ENCODE peak calls at places on chromosome 14, in nine cellular contexts. One of them, this sample, is unnamed.

GRCh38 chr14:21997300-21997699 is 323.7 kb upstream of the OR4E1 start:
- DNase-seq in uterus: no peak
- DNase-seq in HFF-Myc: no peak
- DNase-seq in right atrium auricular region: no peak
- DNase-seq in H1: no peak
- DNase-seq in brain microvascular endothelial cell: peak
- DNase-seq in IMR-90: peak
- DNase-seq in right cardiac atrium: no peak
- DNase-seq in stomach: no peak
- DNase-seq in this sample: peak

GRCh38 chr14:104049576-104050240 is 35.8 kb upstream of the ASPG start:
- DNase-seq in uterus: no peak
- DNase-seq in HFF-Myc: no peak
- DNase-seq in right atrium auricular region: no peak
- DNase-seq in H1: no peak
- DNase-seq in brain microvascular endothelial cell: no peak
- DNase-seq in IMR-90: no peak
- DNase-seq in right cardiac atrium: no peak
- DNase-seq in stomach: no peak
- DNase-seq in this sample: no peak

GRCh38 chr14:88992011-88992410 is 167.6 kb downstream of the TTC8 start:
- DNase-seq in uterus: no peak
- DNase-seq in HFF-Myc: no peak
- DNase-seq in right atrium auricular region: no peak
- DNase-seq in H1: no peak
- DNase-seq in brain microvascular endothelial cell: no peak
- DNase-seq in IMR-90: no peak
- DNase-seq in right cardiac atrium: no peak
- DNase-seq in stomach: no peak
- DNase-seq in this sample: no peak

GRCh38 chr14:83923836-83924235 is 1606.1 kb upstream of the FLRT2 start:
- DNase-seq in uterus: no peak
- DNase-seq in HFF-Myc: no peak
- DNase-seq in right atrium auricular region: no peak
- DNase-seq in H1: no peak
- DNase-seq in brain microvascular endothelial cell: no peak
- DNase-seq in IMR-90: no peak
- DNase-seq in right cardiac atrium: no peak
- DNase-seq in stomach: no peak
- DNase-seq in this sample: no peak

GRCh38 chr14:99035268-99035667 is 236.7 kb downstream of the BCL11B start:
- DNase-seq in uterus: peak
- DNase-seq in HFF-Myc: peak
- DNase-seq in right atrium auricular region: peak
- DNase-seq in H1: no peak
- DNase-seq in brain microvascular endothelial cell: no peak
- DNase-seq in IMR-90: no peak
- DNase-seq in right cardiac atrium: peak
- DNase-seq in stomach: no peak
- DNase-seq in this sample: no peak

GRCh38 chr14:71524321-71524982 is 407.8 kb upstream of the RGS6 start:
- DNase-seq in uterus: no peak
- DNase-seq in HFF-Myc: no peak
- DNase-seq in right atrium auricular region: no peak
- DNase-seq in H1: no peak
- DNase-seq in brain microvascular endothelial cell: no peak
- DNase-seq in IMR-90: no peak
- DNase-seq in right cardiac atrium: no peak
- DNase-seq in stomach: no peak
- DNase-seq in this sample: no peak

GRCh38 chr14:90487031-90487430 is 90.2 kb downstream of the CALM1 start:
- DNase-seq in uterus: no peak
- DNase-seq in HFF-Myc: no peak
- DNase-seq in right atrium auricular region: peak
- DNase-seq in H1: peak
- DNase-seq in brain microvascular endothelial cell: no peak
- DNase-seq in IMR-90: no peak
- DNase-seq in right cardiac atrium: peak
- DNase-seq in stomach: no peak
- DNase-seq in this sample: no peak

GRCh38 chr14:22768947-22769346 is 2.5 kb downstream of the OXA1L start:
- DNase-seq in uterus: no peak
- DNase-seq in HFF-Myc: no peak
- DNase-seq in right atrium auricular region: no peak
- DNase-seq in H1: no peak
- DNase-seq in brain microvascular endothelial cell: no peak
- DNase-seq in IMR-90: no peak
- DNase-seq in right cardiac atrium: no peak
- DNase-seq in stomach: no peak
- DNase-seq in this sample: no peak

GRCh38 chr14:70716483-70716882 is 74.8 kb downstream of the TTC9 start:
- DNase-seq in uterus: no peak
- DNase-seq in HFF-Myc: no peak
- DNase-seq in right atrium auricular region: no peak
- DNase-seq in H1: no peak
- DNase-seq in brain microvascular endothelial cell: no peak
- DNase-seq in IMR-90: no peak
- DNase-seq in right cardiac atrium: no peak
- DNase-seq in stomach: no peak
- DNase-seq in this sample: no peak

GRCh38 chr14:24416932-24417619 is 12.4 kb downstream of the CBLN3 start:
- DNase-seq in uterus: no peak
- DNase-seq in HFF-Myc: no peak
- DNase-seq in right atrium auricular region: no peak
- DNase-seq in H1: no peak
- DNase-seq in brain microvascular endothelial cell: no peak
- DNase-seq in IMR-90: no peak
- DNase-seq in right cardiac atrium: peak
- DNase-seq in stomach: no peak
- DNase-seq in this sample: no peak

GRCh38 chr14:106831322-106831720 is 1304.9 kb downstream of the TMEM121 start:
- DNase-seq in uterus: no peak
- DNase-seq in HFF-Myc: no peak
- DNase-seq in right atrium auricular region: no peak
- DNase-seq in H1: peak
- DNase-seq in brain microvascular endothelial cell: no peak
- DNase-seq in IMR-90: no peak
- DNase-seq in right cardiac atrium: peak
- DNase-seq in stomach: no peak
- DNase-seq in this sample: peak

GRCh38 chr14:51087024-51087423 is 7.9 kb downstream of the TRIM9 start:
- DNase-seq in uterus: no peak
- DNase-seq in HFF-Myc: no peak
- DNase-seq in right atrium auricular region: no peak
- DNase-seq in H1: no peak
- DNase-seq in brain microvascular endothelial cell: no peak
- DNase-seq in IMR-90: no peak
- DNase-seq in right cardiac atrium: no peak
- DNase-seq in stomach: no peak
- DNase-seq in this sample: no peak

GRCh38 chr14:93888995-93889394 is 38.1 kb upstream of the FAM181A start:
- DNase-seq in uterus: peak
- DNase-seq in HFF-Myc: no peak
- DNase-seq in right atrium auricular region: no peak
- DNase-seq in H1: no peak
- DNase-seq in brain microvascular endothelial cell: no peak
- DNase-seq in IMR-90: no peak
- DNase-seq in right cardiac atrium: peak
- DNase-seq in stomach: no peak
- DNase-seq in this sample: no peak

GRCh38 chr14:32710351-32711102 is 228.2 kb upstream of the NPAS3 start:
- DNase-seq in uterus: no peak
- DNase-seq in HFF-Myc: no peak
- DNase-seq in right atrium auricular region: no peak
- DNase-seq in H1: no peak
- DNase-seq in brain microvascular endothelial cell: no peak
- DNase-seq in IMR-90: peak
- DNase-seq in right cardiac atrium: no peak
- DNase-seq in stomach: no peak
- DNase-seq in this sample: no peak

GRCh38 chr14:32709072-32709471 is 229.6 kb upstream of the NPAS3 start:
- DNase-seq in uterus: peak
- DNase-seq in HFF-Myc: no peak
- DNase-seq in right atrium auricular region: no peak
- DNase-seq in H1: no peak
- DNase-seq in brain microvascular endothelial cell: peak
- DNase-seq in IMR-90: peak
- DNase-seq in right cardiac atrium: no peak
- DNase-seq in stomach: no peak
- DNase-seq in this sample: no peak

GRCh38 chr14:32708134-32708533 is 230.5 kb upstream of the NPAS3 start:
- DNase-seq in uterus: no peak
- DNase-seq in HFF-Myc: no peak
- DNase-seq in right atrium auricular region: no peak
- DNase-seq in H1: no peak
- DNase-seq in brain microvascular endothelial cell: no peak
- DNase-seq in IMR-90: no peak
- DNase-seq in right cardiac atrium: no peak
- DNase-seq in stomach: no peak
- DNase-seq in this sample: no peak

GRCh38 chr14:32713856-32714255 is 224.8 kb upstream of the NPAS3 start:
- DNase-seq in uterus: no peak
- DNase-seq in HFF-Myc: no peak
- DNase-seq in right atrium auricular region: no peak
- DNase-seq in H1: no peak
- DNase-seq in brain microvascular endothelial cell: no peak
- DNase-seq in IMR-90: no peak
- DNase-seq in right cardiac atrium: no peak
- DNase-seq in stomach: no peak
- DNase-seq in this sample: no peak

DNA sequence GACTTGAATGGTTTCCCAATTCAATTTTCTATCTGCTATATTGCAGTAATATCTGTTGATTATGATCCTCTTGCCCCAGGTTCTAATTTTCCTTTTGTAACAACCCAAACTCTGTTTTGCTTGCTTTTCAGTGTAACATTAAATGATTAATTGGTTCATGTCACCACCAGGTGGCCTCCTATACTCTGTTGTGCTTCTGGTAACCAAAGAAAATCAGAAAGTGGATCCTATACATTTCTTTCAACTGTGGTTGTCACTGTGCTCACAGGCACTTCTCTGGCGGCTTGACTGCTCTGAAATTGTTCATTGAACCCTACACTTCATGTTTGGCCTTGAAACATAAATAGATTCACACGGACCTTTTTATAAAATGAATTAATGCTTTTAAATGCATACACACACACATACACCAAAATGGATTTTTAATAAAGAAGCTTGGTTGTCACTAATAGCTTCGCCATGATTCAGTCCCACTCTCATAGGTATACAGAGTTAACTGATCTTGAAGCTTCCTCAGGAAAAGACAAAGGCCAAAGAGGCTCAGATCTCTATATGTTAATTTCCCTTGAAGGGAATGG is 227.5 kb upstream of the NPAS3 start:
- DNase-seq in uterus: no peak
- DNase-seq in HFF-Myc: no peak
- DNase-seq in right atrium auricular region: no peak
- DNase-seq in H1: no peak
- DNase-seq in brain microvascular endothelial cell: peak
- DNase-seq in IMR-90: peak
- DNase-seq in right cardiac atrium: no peak
- DNase-seq in stomach: no peak
- DNase-seq in this sample: peak
- H3K4me3 ChIP-seq in uterus: no peak
- H3K4me3 ChIP-seq in HFF-Myc: no peak
- H3K4me3 ChIP-seq in right atrium auricular region: no peak
- H3K4me3 ChIP-seq in H1: no peak
- H3K4me3 ChIP-seq in brain microvascular endothelial cell: no peak
- H3K4me3 ChIP-seq in IMR-90: no peak
- H3K4me3 ChIP-seq in right cardiac atrium: no peak
- H3K4me3 ChIP-seq in stomach: no peak
- H3K4me3 ChIP-seq in this sample: no peak

GRCh38 chr14:54087376-54087775 is 130.8 kb upstream of the BMP4 start:
- DNase-seq in uterus: no peak
- DNase-seq in HFF-Myc: no peak
- DNase-seq in right atrium auricular region: no peak
- DNase-seq in H1: no peak
- DNase-seq in brain microvascular endothelial cell: no peak
- DNase-seq in IMR-90: no peak
- DNase-seq in right cardiac atrium: no peak
- DNase-seq in stomach: no peak
- DNase-seq in this sample: no peak
- H3K4me3 ChIP-seq in uterus: no peak
- H3K4me3 ChIP-seq in HFF-Myc: no peak
- H3K4me3 ChIP-seq in right atrium auricular region: no peak
- H3K4me3 ChIP-seq in H1: no peak
- H3K4me3 ChIP-seq in brain microvascular endothelial cell: no peak
- H3K4me3 ChIP-seq in IMR-90: no peak
- H3K4me3 ChIP-seq in right cardiac atrium: no peak
- H3K4me3 ChIP-seq in stomach: no peak
- H3K4me3 ChIP-seq in this sample: no peak

GRCh38 chr14:72907327-72907826 is 13.5 kb upstream of the DPF3 start:
- DNase-seq in uterus: no peak
- DNase-seq in HFF-Myc: no peak
- DNase-seq in right atrium auricular region: no peak
- DNase-seq in H1: no peak
- DNase-seq in brain microvascular endothelial cell: no peak
- DNase-seq in IMR-90: no peak
- DNase-seq in right cardiac atrium: no peak
- DNase-seq in stomach: peak
- DNase-seq in this sample: no peak
- H3K4me3 ChIP-seq in uterus: no peak
- H3K4me3 ChIP-seq in HFF-Myc: no peak
- H3K4me3 ChIP-seq in right atrium auricular region: no peak
- H3K4me3 ChIP-seq in H1: no peak
- H3K4me3 ChIP-seq in brain microvascular endothelial cell: no peak
- H3K4me3 ChIP-seq in IMR-90: no peak
- H3K4me3 ChIP-seq in right cardiac atrium: no peak
- H3K4me3 ChIP-seq in stomach: no peak
- H3K4me3 ChIP-seq in this sample: no peak

DNA sequence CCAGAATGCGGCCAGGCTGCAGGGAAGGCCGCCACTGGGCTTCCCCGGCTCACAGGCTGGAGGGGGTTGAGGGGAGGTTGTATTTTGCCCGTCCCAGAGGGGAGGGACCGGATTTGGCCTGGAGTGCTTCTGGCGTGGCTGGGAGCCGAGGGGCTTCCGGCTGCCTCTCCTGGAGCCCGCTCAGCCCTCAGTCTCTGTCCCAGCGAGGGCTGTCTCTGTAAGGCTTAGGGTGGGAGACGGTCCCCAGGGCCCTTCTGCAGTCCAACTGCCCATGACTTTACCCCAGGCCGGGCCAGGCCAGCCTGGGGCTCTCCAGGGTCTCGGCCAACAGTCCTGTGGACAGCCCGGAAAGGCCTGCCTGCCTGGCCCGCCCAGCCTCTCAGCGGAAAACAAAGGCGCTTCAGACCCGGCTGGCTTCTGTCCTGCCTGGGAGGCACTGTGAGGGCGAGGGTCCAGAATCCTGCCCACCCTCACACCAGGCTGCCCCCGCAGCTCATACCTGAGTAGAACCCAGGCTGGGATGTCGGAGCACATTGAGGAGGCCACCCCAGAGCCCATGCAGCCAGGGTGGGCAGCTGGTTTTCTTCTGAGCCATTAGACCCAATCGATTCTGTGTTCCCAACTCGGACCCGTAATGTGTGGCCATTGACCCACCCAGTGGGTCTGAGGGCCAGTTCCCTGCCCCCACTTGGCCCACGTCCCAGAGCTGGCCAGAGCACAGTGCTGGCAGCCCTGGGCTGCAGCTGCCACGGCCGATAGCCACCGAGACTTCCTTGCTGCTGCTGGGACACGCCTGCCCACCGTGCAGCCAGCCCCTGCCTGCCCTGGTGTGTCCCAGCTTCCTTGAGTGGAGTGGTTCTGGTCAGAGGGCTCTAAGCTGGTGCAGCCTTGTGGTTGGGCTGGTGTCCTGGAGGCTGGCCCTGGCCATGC is 1.6 kb downstream of the CRIP2 start:
- DNase-seq in uterus: peak
- DNase-seq in HFF-Myc: no peak
- DNase-seq in right atrium auricular region: no peak
- DNase-seq in H1: no peak
- DNase-seq in brain microvascular endothelial cell: no peak
- DNase-seq in IMR-90: peak
- DNase-seq in right cardiac atrium: peak
- DNase-seq in stomach: peak
- DNase-seq in this sample: no peak
- H3K4me3 ChIP-seq in uterus: peak
- H3K4me3 ChIP-seq in HFF-Myc: no peak
- H3K4me3 ChIP-seq in right atrium auricular region: peak
- H3K4me3 ChIP-seq in H1: no peak
- H3K4me3 ChIP-seq in brain microvascular endothelial cell: peak
- H3K4me3 ChIP-seq in IMR-90: peak
- H3K4me3 ChIP-seq in right cardiac atrium: peak
- H3K4me3 ChIP-seq in stomach: peak
- H3K4me3 ChIP-seq in this sample: no peak

This sample was measured in Jurkat, Clone E6-1.